ENCODE peak calls at places on chromosomes 13 and 19, in seven cellular contexts. One of them, this sample, is unnamed. For H3K4me1 and H3K27me3, the result is how much of the 10 kb centered on the place peaks cover.

GRCh38 chr19:15466851-15467733 is 2.7 kb upstream of the RASAL3 start:
- DNase-seq in NT2/D1: no peak
- DNase-seq in psoas muscle: no peak
- DNase-seq in Panc1: no peak
- DNase-seq in GM23248: peak
- DNase-seq in naive thymus-derived CD4-positive, alpha-beta T cell: peak
- DNase-seq in PC-3: peak
- DNase-seq in this sample: no peak

GRCh38 chr13:93118081-93118615 is 108.5 kb upstream of the GPC6 start:
- DNase-seq in NT2/D1: no peak
- DNase-seq in psoas muscle: no peak
- DNase-seq in Panc1: no peak
- DNase-seq in GM23248: no peak
- DNase-seq in naive thymus-derived CD4-positive, alpha-beta T cell: no peak
- DNase-seq in PC-3: no peak
- DNase-seq in this sample: no peak

GRCh38 chr19:4499855-4500254 is 18.4 kb downstream of the PLIN4 start:
- DNase-seq in NT2/D1: no peak
- DNase-seq in psoas muscle: peak
- DNase-seq in Panc1: no peak
- DNase-seq in GM23248: no peak
- DNase-seq in naive thymus-derived CD4-positive, alpha-beta T cell: no peak
- DNase-seq in PC-3: no peak
- DNase-seq in this sample: no peak

GRCh38 chr13:84651288-84651687 is 769.0 kb upstream of the SLITRK1 start:
- DNase-seq in NT2/D1: no peak
- DNase-seq in psoas muscle: no peak
- DNase-seq in Panc1: no peak
- DNase-seq in GM23248: peak
- DNase-seq in naive thymus-derived CD4-positive, alpha-beta T cell: no peak
- DNase-seq in PC-3: peak
- DNase-seq in this sample: no peak

GRCh38 chr19:2477732-2478191 is 1.8 kb downstream of the GADD45B start:
- DNase-seq in NT2/D1: no peak
- DNase-seq in psoas muscle: peak
- DNase-seq in Panc1: no peak
- DNase-seq in GM23248: peak
- DNase-seq in naive thymus-derived CD4-positive, alpha-beta T cell: no peak
- DNase-seq in PC-3: peak
- DNase-seq in this sample: peak

GRCh38 chr13:26721251-26721939 is 39.2 kb downstream of the GPR12 start:
- DNase-seq in NT2/D1: no peak
- DNase-seq in psoas muscle: peak
- DNase-seq in Panc1: no peak
- DNase-seq in GM23248: no peak
- DNase-seq in naive thymus-derived CD4-positive, alpha-beta T cell: peak
- DNase-seq in PC-3: no peak
- DNase-seq in this sample: no peak

GRCh38 chr19:39082745-39083598 is 1.2 kb upstream of the ACP7 start:
- DNase-seq in NT2/D1: no peak
- DNase-seq in psoas muscle: no peak
- DNase-seq in Panc1: no peak
- DNase-seq in GM23248: no peak
- DNase-seq in naive thymus-derived CD4-positive, alpha-beta T cell: no peak
- DNase-seq in PC-3: peak
- DNase-seq in this sample: no peak

GRCh38 chr13:100543872-100544602 is 44.6 kb downstream of the GGACT start:
- DNase-seq in NT2/D1: no peak
- DNase-seq in psoas muscle: no peak
- DNase-seq in Panc1: no peak
- DNase-seq in GM23248: no peak
- DNase-seq in naive thymus-derived CD4-positive, alpha-beta T cell: no peak
- DNase-seq in PC-3: no peak
- DNase-seq in this sample: no peak

GRCh38 chr13:99153219-99153618 is 47.4 kb upstream of the UBAC2 start:
- DNase-seq in NT2/D1: no peak
- DNase-seq in psoas muscle: no peak
- DNase-seq in Panc1: no peak
- DNase-seq in GM23248: peak
- DNase-seq in naive thymus-derived CD4-positive, alpha-beta T cell: no peak
- DNase-seq in PC-3: peak
- DNase-seq in this sample: no peak

GRCh38 chr13:46469064-46469463 is 82.0 kb upstream of the RUBCNL start:
- DNase-seq in NT2/D1: no peak
- DNase-seq in psoas muscle: no peak
- DNase-seq in Panc1: no peak
- DNase-seq in GM23248: peak
- DNase-seq in naive thymus-derived CD4-positive, alpha-beta T cell: no peak
- DNase-seq in PC-3: peak
- DNase-seq in this sample: no peak

GRCh38 chr19:1087813-1088418 is 7.3 kb downstream of the POLR2E start:
- DNase-seq in NT2/D1: no peak
- DNase-seq in psoas muscle: peak
- DNase-seq in Panc1: no peak
- DNase-seq in GM23248: no peak
- DNase-seq in naive thymus-derived CD4-positive, alpha-beta T cell: peak
- DNase-seq in PC-3: no peak
- DNase-seq in this sample: no peak

GRCh38 chr19:13094771-13095392 is 7.8 kb downstream of the LYL1 start:
- DNase-seq in NT2/D1: no peak
- DNase-seq in psoas muscle: no peak
- DNase-seq in Panc1: no peak
- DNase-seq in GM23248: no peak
- DNase-seq in naive thymus-derived CD4-positive, alpha-beta T cell: no peak
- DNase-seq in PC-3: peak
- DNase-seq in this sample: no peak

GRCh38 chr19:10142701-10143375 is 23.1 kb upstream of the EIF3G start:
- DNase-seq in NT2/D1: no peak
- DNase-seq in psoas muscle: no peak
- DNase-seq in Panc1: no peak
- DNase-seq in GM23248: no peak
- DNase-seq in naive thymus-derived CD4-positive, alpha-beta T cell: peak
- DNase-seq in PC-3: no peak
- DNase-seq in this sample: no peak

GRCh38 chr19:45403781-45404556 is 900 bp downstream of the PPP1R13L start:
- DNase-seq in NT2/D1: no peak
- DNase-seq in psoas muscle: no peak
- DNase-seq in Panc1: no peak
- DNase-seq in GM23248: peak
- DNase-seq in naive thymus-derived CD4-positive, alpha-beta T cell: peak
- DNase-seq in PC-3: peak
- DNase-seq in this sample: peak

GRCh38 chr19:16325161-16325527 is 518 bp downstream of the KLF2 start:
- DNase-seq in NT2/D1: no peak
- DNase-seq in psoas muscle: no peak
- DNase-seq in Panc1: no peak
- DNase-seq in GM23248: peak
- DNase-seq in naive thymus-derived CD4-positive, alpha-beta T cell: peak
- DNase-seq in PC-3: no peak
- DNase-seq in this sample: peak

DNA sequence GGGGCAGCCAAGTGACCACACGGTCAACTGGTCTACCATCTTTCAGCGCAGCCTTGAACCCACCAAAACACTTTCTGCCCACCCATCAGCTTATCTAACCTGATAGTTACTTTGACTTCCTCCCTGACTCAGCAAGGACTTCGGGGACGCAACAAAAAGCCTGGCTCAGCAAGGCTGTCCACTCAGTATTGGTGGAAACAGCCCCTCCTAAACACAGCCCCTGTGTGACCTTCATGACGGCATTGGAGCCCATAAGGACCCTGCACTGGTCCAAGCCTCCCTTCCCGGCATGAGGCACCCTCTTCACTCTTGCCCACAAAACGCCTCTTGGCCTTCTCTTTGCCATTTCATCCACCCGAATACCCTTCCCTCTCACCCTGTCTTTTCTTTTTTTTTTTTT is 39.1 kb downstream of the INSR start:
- DNase-seq in NT2/D1: no peak
- DNase-seq in psoas muscle: no peak
- DNase-seq in Panc1: no peak
- DNase-seq in GM23248: no peak
- DNase-seq in naive thymus-derived CD4-positive, alpha-beta T cell: no peak
- DNase-seq in PC-3: no peak
- DNase-seq in this sample: no peak
- H3K4me1 ChIP-seq in NT2/D1: under half
- H3K4me1 ChIP-seq in psoas muscle: under half
- H3K4me1 ChIP-seq in Panc1: under half
- H3K4me1 ChIP-seq in GM23248: under half
- H3K4me1 ChIP-seq in naive thymus-derived CD4-positive, alpha-beta T cell: under half
- H3K4me1 ChIP-seq in PC-3: under half
- H3K4me1 ChIP-seq in this sample: under half

GRCh38 chr19:55181740-55182139 is 1.7 kb upstream of the SYT5 start:
- DNase-seq in NT2/D1: no peak
- DNase-seq in psoas muscle: no peak
- DNase-seq in Panc1: no peak
- DNase-seq in GM23248: no peak
- DNase-seq in naive thymus-derived CD4-positive, alpha-beta T cell: no peak
- DNase-seq in PC-3: no peak
- DNase-seq in this sample: no peak
- H3K27me3 ChIP-seq in NT2/D1: under half
- H3K27me3 ChIP-seq in psoas muscle: under half
- H3K27me3 ChIP-seq in Panc1: under half
- H3K27me3 ChIP-seq in GM23248: under half
- H3K27me3 ChIP-seq in naive thymus-derived CD4-positive, alpha-beta T cell: under half
- H3K27me3 ChIP-seq in PC-3: under half
- H3K27me3 ChIP-seq in this sample: under half

GRCh38 chr19:55675661-55676354 is 782 bp downstream of the EPN1 start:
- DNase-seq in NT2/D1: no peak
- DNase-seq in psoas muscle: peak
- DNase-seq in Panc1: no peak
- DNase-seq in GM23248: peak
- DNase-seq in naive thymus-derived CD4-positive, alpha-beta T cell: no peak
- DNase-seq in PC-3: peak
- DNase-seq in this sample: no peak
- H3K4me1 ChIP-seq in NT2/D1: under half
- H3K4me1 ChIP-seq in psoas muscle: under half
- H3K4me1 ChIP-seq in Panc1: half or more
- H3K4me1 ChIP-seq in GM23248: under half
- H3K4me1 ChIP-seq in naive thymus-derived CD4-positive, alpha-beta T cell: under half
- H3K4me1 ChIP-seq in PC-3: under half
- H3K4me1 ChIP-seq in this sample: under half

DNA sequence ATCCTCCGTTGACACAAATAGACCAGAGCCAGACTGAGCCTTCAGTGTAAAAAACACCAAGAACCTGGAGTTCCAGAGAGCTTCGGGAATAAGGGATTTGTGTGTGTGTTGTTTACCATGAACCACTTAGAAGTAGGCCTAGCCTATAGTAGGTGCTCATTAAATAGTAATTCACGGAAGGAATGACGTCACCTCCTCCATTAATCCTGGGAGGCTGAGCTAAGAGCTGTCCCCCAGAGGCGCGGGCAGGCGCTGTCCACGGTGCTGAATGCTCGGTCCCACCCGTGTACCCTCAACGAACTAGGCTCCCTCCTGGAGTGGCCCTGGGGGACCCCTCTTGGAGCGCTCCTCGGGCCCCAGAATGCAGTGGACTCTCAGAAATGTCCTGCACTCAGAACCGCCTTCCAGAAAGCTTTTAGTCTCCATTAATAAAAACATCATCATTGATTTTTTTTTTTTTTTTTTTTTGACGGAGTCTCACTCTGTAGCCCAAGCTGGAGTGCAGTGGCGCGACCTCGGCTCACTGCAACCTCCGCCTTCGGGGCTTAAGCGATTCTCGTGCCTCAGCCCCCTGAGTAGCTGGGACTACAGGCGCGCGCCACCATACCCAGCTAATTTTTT is 6.5 kb downstream of the UNC13A start:
- DNase-seq in NT2/D1: no peak
- DNase-seq in psoas muscle: no peak
- DNase-seq in Panc1: no peak
- DNase-seq in GM23248: peak
- DNase-seq in naive thymus-derived CD4-positive, alpha-beta T cell: peak
- DNase-seq in PC-3: peak
- DNase-seq in this sample: no peak
- H3K27me3 ChIP-seq in NT2/D1: under half
- H3K27me3 ChIP-seq in psoas muscle: under half
- H3K27me3 ChIP-seq in Panc1: under half
- H3K27me3 ChIP-seq in GM23248: under half
- H3K27me3 ChIP-seq in naive thymus-derived CD4-positive, alpha-beta T cell: under half
- H3K27me3 ChIP-seq in PC-3: under half
- H3K27me3 ChIP-seq in this sample: under half

GRCh38 chr19:41866284-41866683 is 6.2 kb downstream of the RPS19 start:
- DNase-seq in NT2/D1: no peak
- DNase-seq in psoas muscle: peak
- DNase-seq in Panc1: no peak
- DNase-seq in GM23248: no peak
- DNase-seq in naive thymus-derived CD4-positive, alpha-beta T cell: no peak
- DNase-seq in PC-3: no peak
- DNase-seq in this sample: no peak
- H3K4me1 ChIP-seq in NT2/D1: under half
- H3K4me1 ChIP-seq in psoas muscle: under half
- H3K4me1 ChIP-seq in Panc1: under half
- H3K4me1 ChIP-seq in GM23248: under half
- H3K4me1 ChIP-seq in naive thymus-derived CD4-positive, alpha-beta T cell: half or more
- H3K4me1 ChIP-seq in PC-3: under half
- H3K4me1 ChIP-seq in this sample: under half

GRCh38 chr13:44304433-44304725 is 69.2 kb upstream of the SERP2 start:
- DNase-seq in NT2/D1: no peak
- DNase-seq in psoas muscle: no peak
- DNase-seq in Panc1: no peak
- DNase-seq in GM23248: no peak
- DNase-seq in naive thymus-derived CD4-positive, alpha-beta T cell: no peak
- DNase-seq in PC-3: no peak
- DNase-seq in this sample: no peak

GRCh38 chr13:44307255-44307654 is 66.4 kb upstream of the SERP2 start:
- DNase-seq in NT2/D1: no peak
- DNase-seq in psoas muscle: no peak
- DNase-seq in Panc1: no peak
- DNase-seq in GM23248: no peak
- DNase-seq in naive thymus-derived CD4-positive, alpha-beta T cell: no peak
- DNase-seq in PC-3: peak
- DNase-seq in this sample: no peak

GRCh38 chr13:44305216-44305615 is 68.4 kb upstream of the SERP2 start:
- DNase-seq in NT2/D1: no peak
- DNase-seq in psoas muscle: no peak
- DNase-seq in Panc1: no peak
- DNase-seq in GM23248: no peak
- DNase-seq in naive thymus-derived CD4-positive, alpha-beta T cell: no peak
- DNase-seq in PC-3: no peak
- DNase-seq in this sample: no peak

GRCh38 chr13:44306401-44307192 is 67.0 kb upstream of the SERP2 start:
- DNase-seq in NT2/D1: peak
- DNase-seq in psoas muscle: no peak
- DNase-seq in Panc1: peak
- DNase-seq in GM23248: peak
- DNase-seq in naive thymus-derived CD4-positive, alpha-beta T cell: peak
- DNase-seq in PC-3: peak
- DNase-seq in this sample: no peak

DNA sequence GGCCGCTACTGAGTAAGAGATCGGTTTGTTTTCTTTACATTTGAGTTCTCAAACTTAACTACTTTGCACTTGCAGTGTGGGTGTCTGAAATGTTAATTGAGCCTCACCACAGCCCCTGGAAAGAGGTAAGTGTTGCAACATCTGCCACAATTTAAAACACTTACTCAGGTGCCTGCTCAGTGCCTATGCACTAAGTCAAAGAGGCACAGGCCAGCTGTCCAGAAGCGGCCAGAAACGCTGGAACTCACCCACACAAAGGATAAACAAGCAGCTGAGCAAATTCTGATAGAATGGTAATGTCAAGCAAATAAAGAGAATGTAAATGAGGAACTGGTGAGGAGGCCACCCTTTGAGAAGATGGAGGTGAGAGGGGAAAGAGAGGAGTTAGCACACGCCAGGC is 67.8 kb upstream of the SERP2 start:
- DNase-seq in NT2/D1: peak
- DNase-seq in psoas muscle: no peak
- DNase-seq in Panc1: no peak
- DNase-seq in GM23248: peak
- DNase-seq in naive thymus-derived CD4-positive, alpha-beta T cell: no peak
- DNase-seq in PC-3: peak
- DNase-seq in this sample: no peak
- H3K27me3 ChIP-seq in NT2/D1: under half
- H3K27me3 ChIP-seq in psoas muscle: under half
- H3K27me3 ChIP-seq in Panc1: under half
- H3K27me3 ChIP-seq in GM23248: under half
- H3K27me3 ChIP-seq in naive thymus-derived CD4-positive, alpha-beta T cell: under half
- H3K27me3 ChIP-seq in PC-3: under half
- H3K27me3 ChIP-seq in this sample: under half